ENCODE peak calls at places on chromosome 1, in ten cellular contexts. One of them, this sample, is unnamed.

GRCh38 chr1:234778215-234779159 is 168.5 kb upstream of the IRF2BP2 start:
- DNase-seq in NCI-H2171: no peak
- DNase-seq in stimulated activated CD4-positive, alpha-beta T cell treated with anti-CD3 and anti-CD28 coated beads, Interleukin-1b, Interleukin-23, amount 100 ng/mL, for 1 hour: no peak
- DNase-seq in EH: no peak
- DNase-seq in activated T-cell treated with anti-CD3 and anti-CD28 coated beads, Interleukin-2, amount 50 U/mL, for 72 hours: no peak
- DNase-seq in lower leg skin: peak
- DNase-seq in T-cell: no peak
- DNase-seq in MCF 10A: no peak
- DNase-seq in kidney glomerular epithelial cell: no peak
- DNase-seq in COR-L47: no peak
- DNase-seq in this sample: no peak

GRCh38 chr1:94602312-94602711 is 60.8 kb upstream of the F3 start:
- DNase-seq in NCI-H2171: no peak
- DNase-seq in stimulated activated CD4-positive, alpha-beta T cell treated with anti-CD3 and anti-CD28 coated beads, Interleukin-1b, Interleukin-23, amount 100 ng/mL, for 1 hour: no peak
- DNase-seq in EH: no peak
- DNase-seq in activated T-cell treated with anti-CD3 and anti-CD28 coated beads, Interleukin-2, amount 50 U/mL, for 72 hours: peak
- DNase-seq in lower leg skin: peak
- DNase-seq in T-cell: peak
- DNase-seq in MCF 10A: peak
- DNase-seq in kidney glomerular epithelial cell: no peak
- DNase-seq in COR-L47: no peak
- DNase-seq in this sample: peak

GRCh38 chr1:169106921-169107672 is 607 bp downstream of the ATP1B1 start:
- DNase-seq in NCI-H2171: peak
- DNase-seq in stimulated activated CD4-positive, alpha-beta T cell treated with anti-CD3 and anti-CD28 coated beads, Interleukin-1b, Interleukin-23, amount 100 ng/mL, for 1 hour: no peak
- DNase-seq in EH: peak
- DNase-seq in activated T-cell treated with anti-CD3 and anti-CD28 coated beads, Interleukin-2, amount 50 U/mL, for 72 hours: peak
- DNase-seq in lower leg skin: no peak
- DNase-seq in T-cell: no peak
- DNase-seq in MCF 10A: peak
- DNase-seq in kidney glomerular epithelial cell: peak
- DNase-seq in COR-L47: no peak
- DNase-seq in this sample: peak

GRCh38 chr1:243730499-243731150 is 119.4 kb downstream of the AKT3 start:
- DNase-seq in NCI-H2171: no peak
- DNase-seq in stimulated activated CD4-positive, alpha-beta T cell treated with anti-CD3 and anti-CD28 coated beads, Interleukin-1b, Interleukin-23, amount 100 ng/mL, for 1 hour: no peak
- DNase-seq in EH: no peak
- DNase-seq in activated T-cell treated with anti-CD3 and anti-CD28 coated beads, Interleukin-2, amount 50 U/mL, for 72 hours: no peak
- DNase-seq in lower leg skin: peak
- DNase-seq in T-cell: no peak
- DNase-seq in MCF 10A: peak
- DNase-seq in kidney glomerular epithelial cell: no peak
- DNase-seq in COR-L47: no peak
- DNase-seq in this sample: no peak

GRCh38 chr1:224736619-224737352 is 120.7 kb downstream of the CNIH3 start:
- DNase-seq in NCI-H2171: no peak
- DNase-seq in stimulated activated CD4-positive, alpha-beta T cell treated with anti-CD3 and anti-CD28 coated beads, Interleukin-1b, Interleukin-23, amount 100 ng/mL, for 1 hour: no peak
- DNase-seq in EH: peak
- DNase-seq in activated T-cell treated with anti-CD3 and anti-CD28 coated beads, Interleukin-2, amount 50 U/mL, for 72 hours: no peak
- DNase-seq in lower leg skin: peak
- DNase-seq in T-cell: no peak
- DNase-seq in MCF 10A: peak
- DNase-seq in kidney glomerular epithelial cell: no peak
- DNase-seq in COR-L47: no peak
- DNase-seq in this sample: no peak

GRCh38 chr1:157390646-157391045 is 161.7 kb downstream of the FCRL5 start:
- DNase-seq in NCI-H2171: no peak
- DNase-seq in stimulated activated CD4-positive, alpha-beta T cell treated with anti-CD3 and anti-CD28 coated beads, Interleukin-1b, Interleukin-23, amount 100 ng/mL, for 1 hour: no peak
- DNase-seq in EH: peak
- DNase-seq in activated T-cell treated with anti-CD3 and anti-CD28 coated beads, Interleukin-2, amount 50 U/mL, for 72 hours: no peak
- DNase-seq in lower leg skin: no peak
- DNase-seq in T-cell: no peak
- DNase-seq in MCF 10A: peak
- DNase-seq in kidney glomerular epithelial cell: peak
- DNase-seq in COR-L47: no peak
- DNase-seq in this sample: peak

GRCh38 chr1:81186271-81186670 is 614.5 kb upstream of the ADGRL2 start:
- DNase-seq in NCI-H2171: no peak
- DNase-seq in stimulated activated CD4-positive, alpha-beta T cell treated with anti-CD3 and anti-CD28 coated beads, Interleukin-1b, Interleukin-23, amount 100 ng/mL, for 1 hour: no peak
- DNase-seq in EH: no peak
- DNase-seq in activated T-cell treated with anti-CD3 and anti-CD28 coated beads, Interleukin-2, amount 50 U/mL, for 72 hours: no peak
- DNase-seq in lower leg skin: no peak
- DNase-seq in T-cell: no peak
- DNase-seq in MCF 10A: peak
- DNase-seq in kidney glomerular epithelial cell: no peak
- DNase-seq in COR-L47: no peak
- DNase-seq in this sample: no peak

GRCh38 chr1:17031436-17031835 is 19.7 kb upstream of the ATP13A2 start:
- DNase-seq in NCI-H2171: no peak
- DNase-seq in stimulated activated CD4-positive, alpha-beta T cell treated with anti-CD3 and anti-CD28 coated beads, Interleukin-1b, Interleukin-23, amount 100 ng/mL, for 1 hour: no peak
- DNase-seq in EH: no peak
- DNase-seq in activated T-cell treated with anti-CD3 and anti-CD28 coated beads, Interleukin-2, amount 50 U/mL, for 72 hours: no peak
- DNase-seq in lower leg skin: no peak
- DNase-seq in T-cell: no peak
- DNase-seq in MCF 10A: no peak
- DNase-seq in kidney glomerular epithelial cell: no peak
- DNase-seq in COR-L47: no peak
- DNase-seq in this sample: no peak

GRCh38 chr1:9238550-9238949 is 4.0 kb downstream of the H6PD start:
- DNase-seq in NCI-H2171: no peak
- DNase-seq in stimulated activated CD4-positive, alpha-beta T cell treated with anti-CD3 and anti-CD28 coated beads, Interleukin-1b, Interleukin-23, amount 100 ng/mL, for 1 hour: no peak
- DNase-seq in EH: no peak
- DNase-seq in activated T-cell treated with anti-CD3 and anti-CD28 coated beads, Interleukin-2, amount 50 U/mL, for 72 hours: no peak
- DNase-seq in lower leg skin: no peak
- DNase-seq in T-cell: no peak
- DNase-seq in MCF 10A: no peak
- DNase-seq in kidney glomerular epithelial cell: no peak
- DNase-seq in COR-L47: no peak
- DNase-seq in this sample: no peak

GRCh38 chr1:219517031-219517430 is 95.9 kb downstream of the ZC3H11B start:
- DNase-seq in NCI-H2171: no peak
- DNase-seq in stimulated activated CD4-positive, alpha-beta T cell treated with anti-CD3 and anti-CD28 coated beads, Interleukin-1b, Interleukin-23, amount 100 ng/mL, for 1 hour: no peak
- DNase-seq in EH: peak
- DNase-seq in activated T-cell treated with anti-CD3 and anti-CD28 coated beads, Interleukin-2, amount 50 U/mL, for 72 hours: no peak
- DNase-seq in lower leg skin: no peak
- DNase-seq in T-cell: no peak
- DNase-seq in MCF 10A: no peak
- DNase-seq in kidney glomerular epithelial cell: no peak
- DNase-seq in COR-L47: no peak
- DNase-seq in this sample: no peak

GRCh38 chr1:236724521-236724920 is 38.2 kb downstream of the ACTN2 start:
- DNase-seq in NCI-H2171: peak
- DNase-seq in stimulated activated CD4-positive, alpha-beta T cell treated with anti-CD3 and anti-CD28 coated beads, Interleukin-1b, Interleukin-23, amount 100 ng/mL, for 1 hour: no peak
- DNase-seq in EH: no peak
- DNase-seq in activated T-cell treated with anti-CD3 and anti-CD28 coated beads, Interleukin-2, amount 50 U/mL, for 72 hours: no peak
- DNase-seq in lower leg skin: no peak
- DNase-seq in T-cell: no peak
- DNase-seq in MCF 10A: no peak
- DNase-seq in kidney glomerular epithelial cell: no peak
- DNase-seq in COR-L47: no peak
- DNase-seq in this sample: no peak

GRCh38 chr1:109790735-109791494 is 27.2 kb upstream of the EPS8L3 start:
- DNase-seq in NCI-H2171: no peak
- DNase-seq in stimulated activated CD4-positive, alpha-beta T cell treated with anti-CD3 and anti-CD28 coated beads, Interleukin-1b, Interleukin-23, amount 100 ng/mL, for 1 hour: peak
- DNase-seq in EH: peak
- DNase-seq in activated T-cell treated with anti-CD3 and anti-CD28 coated beads, Interleukin-2, amount 50 U/mL, for 72 hours: peak
- DNase-seq in lower leg skin: peak
- DNase-seq in T-cell: peak
- DNase-seq in MCF 10A: no peak
- DNase-seq in kidney glomerular epithelial cell: no peak
- DNase-seq in COR-L47: no peak
- DNase-seq in this sample: no peak

GRCh38 chr1:21072721-21073120 is 104.0 kb downstream of the EIF4G3 start:
- DNase-seq in NCI-H2171: no peak
- DNase-seq in stimulated activated CD4-positive, alpha-beta T cell treated with anti-CD3 and anti-CD28 coated beads, Interleukin-1b, Interleukin-23, amount 100 ng/mL, for 1 hour: no peak
- DNase-seq in EH: peak
- DNase-seq in activated T-cell treated with anti-CD3 and anti-CD28 coated beads, Interleukin-2, amount 50 U/mL, for 72 hours: no peak
- DNase-seq in lower leg skin: no peak
- DNase-seq in T-cell: no peak
- DNase-seq in MCF 10A: no peak
- DNase-seq in kidney glomerular epithelial cell: peak
- DNase-seq in COR-L47: no peak
- DNase-seq in this sample: peak

GRCh38 chr1:15056515-15057285 is 96.8 kb upstream of the TMEM51 start:
- DNase-seq in NCI-H2171: no peak
- DNase-seq in stimulated activated CD4-positive, alpha-beta T cell treated with anti-CD3 and anti-CD28 coated beads, Interleukin-1b, Interleukin-23, amount 100 ng/mL, for 1 hour: no peak
- DNase-seq in EH: peak
- DNase-seq in activated T-cell treated with anti-CD3 and anti-CD28 coated beads, Interleukin-2, amount 50 U/mL, for 72 hours: no peak
- DNase-seq in lower leg skin: no peak
- DNase-seq in T-cell: no peak
- DNase-seq in MCF 10A: peak
- DNase-seq in kidney glomerular epithelial cell: peak
- DNase-seq in COR-L47: no peak
- DNase-seq in this sample: peak

GRCh38 chr1:243974451-243975292 is 76.4 kb upstream of the ZBTB18 start:
- DNase-seq in NCI-H2171: peak
- DNase-seq in stimulated activated CD4-positive, alpha-beta T cell treated with anti-CD3 and anti-CD28 coated beads, Interleukin-1b, Interleukin-23, amount 100 ng/mL, for 1 hour: no peak
- DNase-seq in EH: peak
- DNase-seq in activated T-cell treated with anti-CD3 and anti-CD28 coated beads, Interleukin-2, amount 50 U/mL, for 72 hours: no peak
- DNase-seq in lower leg skin: no peak
- DNase-seq in T-cell: no peak
- DNase-seq in MCF 10A: peak
- DNase-seq in kidney glomerular epithelial cell: peak
- DNase-seq in COR-L47: no peak
- DNase-seq in this sample: no peak

GRCh38 chr1:234897754-234898454 is 230.7 kb downstream of the TOMM20 start:
- DNase-seq in NCI-H2171: peak
- DNase-seq in stimulated activated CD4-positive, alpha-beta T cell treated with anti-CD3 and anti-CD28 coated beads, Interleukin-1b, Interleukin-23, amount 100 ng/mL, for 1 hour: no peak
- DNase-seq in EH: no peak
- DNase-seq in activated T-cell treated with anti-CD3 and anti-CD28 coated beads, Interleukin-2, amount 50 U/mL, for 72 hours: no peak
- DNase-seq in lower leg skin: no peak
- DNase-seq in T-cell: no peak
- DNase-seq in MCF 10A: no peak
- DNase-seq in kidney glomerular epithelial cell: no peak
- DNase-seq in COR-L47: no peak
- DNase-seq in this sample: no peak

GRCh38 chr1:229254910-229255541 is 15.9 kb upstream of the RAB4A start:
- DNase-seq in NCI-H2171: peak
- DNase-seq in stimulated activated CD4-positive, alpha-beta T cell treated with anti-CD3 and anti-CD28 coated beads, Interleukin-1b, Interleukin-23, amount 100 ng/mL, for 1 hour: no peak
- DNase-seq in EH: no peak
- DNase-seq in activated T-cell treated with anti-CD3 and anti-CD28 coated beads, Interleukin-2, amount 50 U/mL, for 72 hours: no peak
- DNase-seq in lower leg skin: no peak
- DNase-seq in T-cell: peak
- DNase-seq in MCF 10A: peak
- DNase-seq in kidney glomerular epithelial cell: no peak
- DNase-seq in COR-L47: peak
- DNase-seq in this sample: no peak

GRCh38 chr1:245648749-245649517 is 494.1 kb downstream of the KIF26B start:
- DNase-seq in NCI-H2171: no peak
- DNase-seq in stimulated activated CD4-positive, alpha-beta T cell treated with anti-CD3 and anti-CD28 coated beads, Interleukin-1b, Interleukin-23, amount 100 ng/mL, for 1 hour: no peak
- DNase-seq in EH: no peak
- DNase-seq in activated T-cell treated with anti-CD3 and anti-CD28 coated beads, Interleukin-2, amount 50 U/mL, for 72 hours: no peak
- DNase-seq in lower leg skin: no peak
- DNase-seq in T-cell: no peak
- DNase-seq in MCF 10A: no peak
- DNase-seq in kidney glomerular epithelial cell: no peak
- DNase-seq in COR-L47: no peak
- DNase-seq in this sample: no peak

GRCh38 chr1:74468982-74469603 is 43.3 kb downstream of the LRRC53 start:
- DNase-seq in NCI-H2171: peak
- DNase-seq in stimulated activated CD4-positive, alpha-beta T cell treated with anti-CD3 and anti-CD28 coated beads, Interleukin-1b, Interleukin-23, amount 100 ng/mL, for 1 hour: no peak
- DNase-seq in EH: peak
- DNase-seq in activated T-cell treated with anti-CD3 and anti-CD28 coated beads, Interleukin-2, amount 50 U/mL, for 72 hours: no peak
- DNase-seq in lower leg skin: no peak
- DNase-seq in T-cell: no peak
- DNase-seq in MCF 10A: peak
- DNase-seq in kidney glomerular epithelial cell: peak
- DNase-seq in COR-L47: peak
- DNase-seq in this sample: peak

GRCh38 chr1:101203812-101204540 is 32.8 kb upstream of the S1PR1 start:
- DNase-seq in NCI-H2171: peak
- DNase-seq in stimulated activated CD4-positive, alpha-beta T cell treated with anti-CD3 and anti-CD28 coated beads, Interleukin-1b, Interleukin-23, amount 100 ng/mL, for 1 hour: no peak
- DNase-seq in EH: peak
- DNase-seq in activated T-cell treated with anti-CD3 and anti-CD28 coated beads, Interleukin-2, amount 50 U/mL, for 72 hours: no peak
- DNase-seq in lower leg skin: no peak
- DNase-seq in T-cell: no peak
- DNase-seq in MCF 10A: no peak
- DNase-seq in kidney glomerular epithelial cell: no peak
- DNase-seq in COR-L47: peak
- DNase-seq in this sample: peak

This sample was measured in HFFc6.